ENCODE peak calls at places on chromosomes 4 and X, in seven cellular contexts. I is naive B cell; A is naive thymus-derived CD8-positive, alpha-beta T cell; V is DMS153; O is ELR; M is T-helper 2 cell; Z is retina. Y is an unnamed sample.

GRCh38 chr4:39232100-39232499 is 49.8 kb downstream of the WDR19 start:
- DNase-seq in I (no peak), A (no peak), V (no peak), O (no peak), M (no peak), Z (no peak), Y (no peak)

GRCh38 chr4:140257461-140258305 is 103.7 kb upstream of the MAML3 start:
- DNase-seq in I (no peak), A (no peak), V (peak), O (peak), M (no peak), Z (peak), Y (no peak)

GRCh38 chr4:40189997-40190396 is 6.8 kb upstream of the RHOH start:
- DNase-seq in I (no peak), A (no peak), V (peak), O (no peak), M (no peak), Z (no peak), Y (no peak)

GRCh38 chr4:142715727-142716126 is 130.4 kb downstream of the INPP4B start:
- DNase-seq in I (no peak), A (no peak), V (no peak), O (no peak), M (no peak), Z (no peak), Y (no peak)

GRCh38 chr4:71029504-71029903 is 36.1 kb downstream of the DCK start:
- DNase-seq in I (no peak), A (no peak), V (no peak), O (no peak), M (no peak), Z (no peak), Y (no peak)

GRCh38 chr4:3531306-3531886 is 826 bp downstream of the LRPAP1 start:
- DNase-seq in I (no peak), A (no peak), V (no peak), O (peak), M (no peak), Z (peak), Y (no peak)

GRCh38 chrX:136961594-136962135 is 72.1 kb downstream of the GPR101 start:
- DNase-seq in I (no peak), A (no peak), V (no peak), O (no peak), M (no peak), Z (no peak), Y (no peak)

GRCh38 chr4:71187399-71188196 is 151.2 kb upstream of the SLC4A4 start:
- DNase-seq in I (peak), A (peak), V (no peak), O (peak), M (no peak), Z (peak), Y (no peak)

GRCh38 chrX:40170830-40171512 is 73.2 kb upstream of the BCOR start:
- DNase-seq in I (no peak), A (no peak), V (no peak), O (peak), M (no peak), Z (peak), Y (no peak)

GRCh38 chrX:24025741-24026402 is 1.1 kb downstream of the KLHL15 start:
- DNase-seq in I (no peak), A (no peak), V (no peak), O (peak), M (no peak), Z (peak), Y (peak)

GRCh38 chr4:128854433-128854832 is 44.9 kb downstream of the JADE1 start:
- DNase-seq in I (no peak), A (peak), V (no peak), O (peak), M (no peak), Z (no peak), Y (no peak)

GRCh38 chr4:8685831-8686230 is 93.3 kb downstream of the CPZ start:
- DNase-seq in I (no peak), A (no peak), V (no peak), O (no peak), M (no peak), Z (no peak), Y (no peak)

GRCh38 chr4:151231915-151232595 is 44.9 kb upstream of the PRSS48 start:
- DNase-seq in I (no peak), A (no peak), V (no peak), O (no peak), M (no peak), Z (no peak), Y (no peak)

GRCh38 chr4:83606435-83606834 is 70.5 kb downstream of the GPAT3 start:
- DNase-seq in I (no peak), A (no peak), V (no peak), O (no peak), M (no peak), Z (no peak), Y (no peak)

GRCh38 chr4:159368320-159368719 is 265.4 kb downstream of the RAPGEF2 start:
- DNase-seq in I (no peak), A (no peak), V (no peak), O (peak), M (no peak), Z (no peak), Y (no peak)

GRCh38 chr4:115110191-115111166 is 2.9 kb downstream of the NDST4 start:
- DNase-seq in I (no peak), A (no peak), V (no peak), O (no peak), M (no peak), Z (peak), Y (no peak)

GRCh38 chr4:105527081-105527480 is 25.3 kb upstream of the ARHGEF38 start:
- DNase-seq in I (no peak), A (no peak), V (no peak), O (no peak), M (no peak), Z (no peak), Y (no peak)

GRCh38 chrX:150486011-150486410 is 82.4 kb upstream of the MTM1 start:
- DNase-seq in I (peak), A (peak), V (peak), O (peak), M (peak), Z (peak), Y (no peak)

GRCh38 chrX:137749282-137749681 is 183.4 kb downstream of the ZIC3 start:
- DNase-seq in I (no peak), A (no peak), V (no peak), O (no peak), M (no peak), Z (no peak), Y (no peak)

GRCh38 chrX:114959729-114960128 is 57.7 kb downstream of the IL13RA2 start:
- DNase-seq in I (no peak), A (no peak), V (no peak), O (peak), M (no peak), Z (no peak), Y (no peak)

GRCh38 chrX:46665232-46666162 is 91.9 kb downstream of the CHST7 start:
- DNase-seq in I (no peak), A (no peak), V (no peak), O (peak), M (no peak), Z (no peak), Y (no peak)

GRCh38 chr4:3442959-3443749 is 1.4 kb downstream of the HGFAC start:
- DNase-seq in I (peak), A (peak), V (no peak), O (peak), M (peak), Z (peak), Y (no peak)

GRCh38 chrX:10030570-10030969 is 63.4 kb downstream of the CLDN34 start:
- DNase-seq in I (no peak), A (no peak), V (no peak), O (no peak), M (no peak), Z (no peak), Y (no peak)

GRCh38 chr4:26273308-26273980 is 47.4 kb upstream of the RBPJ start:
- DNase-seq in I (no peak), A (no peak), V (no peak), O (no peak), M (no peak), Z (no peak), Y (no peak)